ENCODE peak calls at places on chromosomes 13 and 19, in seven cellular contexts. C is dorsolateral prefrontal cortex, I is B cell, S is Caco-2, M is ELR, E is H1, Q is RCC 7860. H is an unnamed sample.
A peak's percentile ranks its signal among the peaks of the same experiment; 100 is the strongest.

GRCh38 chr19:13150187-13150918 is at the start of the genes IER2 and STX10:
- DNase-seq in C (peak; percentile 94), I (peak; percentile 95), S (peak; percentile 94), M (peak; percentile 98), E (no peak), Q (peak; percentile 89), H (peak; percentile 97)

GRCh38 chr13:95710313-95710712 is 33.4 kb downstream of the DNAJC3 start:
- DNase-seq in C (no peak), I (no peak), S (no peak), M (peak; percentile 69), E (no peak), Q (no peak), H (no peak)

GRCh38 chr19:2290441-2291184 is 8.6 kb upstream of the PEAK3 start:
- DNase-seq in C (no peak), I (peak; percentile 71), S (no peak), M (no peak), E (no peak), Q (no peak), H (no peak)

GRCh38 chr13:88526186-88526852 is 855.1 kb downstream of the SLITRK5 start:
- DNase-seq in C (no peak), I (no peak), S (no peak), M (peak; percentile 9), E (no peak), Q (no peak), H (no peak)

GRCh38 chr13:74070065-74070464 is 64.1 kb downstream of the KLF12 start:
- DNase-seq in C (no peak), I (no peak), S (no peak), M (no peak), E (no peak), Q (no peak), H (no peak)

GRCh38 chr13:66341038-66341437 is 889.1 kb downstream of the PCDH9 start:
- DNase-seq in C (no peak), I (no peak), S (no peak), M (no peak), E (no peak), Q (no peak), H (no peak)

GRCh38 chr13:100506154-100506553 is 82.4 kb downstream of the GGACT start:
- DNase-seq in C (no peak), I (no peak), S (no peak), M (no peak), E (no peak), Q (no peak), H (no peak)

GRCh38 chr19:49552749-49553148 is 24.9 kb downstream of the RCN3 start:
- DNase-seq in C (no peak), I (no peak), S (no peak), M (no peak), E (no peak), Q (no peak), H (no peak)

GRCh38 chr19:54133312-54133956 is 4.1 kb upstream of the CNOT3 start:
- DNase-seq in C (no peak), I (no peak), S (no peak), M (peak; percentile 10), E (peak; percentile 78), Q (no peak), H (no peak)

GRCh38 chr19:45376045-45376724 is 5.8 kb upstream of the ERCC2 start:
- DNase-seq in C (no peak), I (no peak), S (peak; percentile 84), M (peak; percentile 93), E (no peak), Q (peak; percentile 97), H (no peak)

GRCh38 chr13:111090169-111090568 is 24.9 kb upstream of the ARHGEF7 start:
- DNase-seq in C (no peak), I (no peak), S (no peak), M (no peak), E (no peak), Q (no peak), H (no peak)

GRCh38 chr19:19211499-19212432 is at the start of gene NCAN:
- DNase-seq in C (no peak), I (no peak), S (no peak), M (no peak), E (no peak), Q (no peak), H (peak; percentile 40)

GRCh38 chr13:46134961-46135522 is 30.2 kb upstream of the CPB2 start:
- DNase-seq in C (no peak), I (no peak), S (peak; percentile 84), M (no peak), E (no peak), Q (no peak), H (no peak)

GRCh38 chr19:49217382-49217781 is 59.8 kb downstream of the TRPM4 start:
- DNase-seq in C (no peak), I (no peak), S (no peak), M (no peak), E (no peak), Q (no peak), H (no peak)

H was measured in posterior cingulate gyrus.